ENCODE peak calls at places on chromosome 18, in four cellular contexts. R is gastrocnemius medialis, P is spleen, G is sigmoid colon. D is an unnamed sample.

GRCh38 chr18:30358545-30358944 is 684.0 kb downstream of the DSC3 start:
- DNase-seq in R (no peak), P (no peak), G (no peak), D (no peak)

GRCh38 chr18:363327-364115 is 95.7 kb upstream of the THOC1 start:
- DNase-seq in R (no peak), P (no peak), G (no peak), D (no peak)

GRCh38 chr18:41071826-41072225 is 883.2 kb upstream of the PIK3C3 start:
- DNase-seq in R (no peak), P (no peak), G (no peak), D (no peak)

GRCh38 chr18:31105733-31106132 is 3.5 kb upstream of the DSC2 start:
- DNase-seq in R (no peak), P (no peak), G (no peak), D (no peak)

GRCh38 chr18:12048827-12049175 is 44.8 kb upstream of the ANKRD62 start:
- DNase-seq in R (no peak), P (no peak), G (no peak), D (no peak)

GRCh38 chr18:55585586-55586521 is 2.1 kb downstream of the TCF4 start:
- DNase-seq in R (no peak), P (no peak), G (no peak), D (no peak)

GRCh38 chr18:8601277-8602032 is 7.8 kb upstream of the RAB12 start:
- DNase-seq in R (no peak), P (no peak), G (no peak), D (no peak)

GRCh38 chr18:67386028-67386427 is 130.5 kb downstream of the DSEL start:
- DNase-seq in R (no peak), P (no peak), G (no peak), D (no peak)

GRCh38 chr18:21163647-21164625 is 52.3 kb upstream of the ROCK1 start:
- DNase-seq in R (no peak), P (no peak), G (no peak), D (no peak)

GRCh38 chr18:48022021-48022420 is 91.6 kb upstream of the SMAD2 start:
- DNase-seq in R (no peak), P (no peak), G (peak; percentile 59), D (no peak)

GRCh38 chr18:11309172-11309571 is 159.8 kb upstream of the PIEZO2 start:
- DNase-seq in R (no peak), P (no peak), G (no peak), D (no peak)

GRCh38 chr18:6881034-6881800 is 151.7 kb downstream of the ARHGAP28 start:
- DNase-seq in R (peak; percentile 50), P (no peak), G (no peak), D (no peak)

GRCh38 chr18:47847635-47848034 is 82.8 kb downstream of the SMAD2 start:
- DNase-seq in R (no peak), P (no peak), G (no peak), D (no peak)

GRCh38 chr18:60508108-60508507 is 135.5 kb upstream of the MC4R start:
- DNase-seq in R (no peak), P (no peak), G (no peak), D (no peak)

GRCh38 chr18:8667846-8668245 is 37.5 kb upstream of the MTCL1 start:
- DNase-seq in R (no peak), P (no peak), G (no peak), D (no peak)

GRCh38 chr18:5879479-5879882 is 15.8 kb downstream of the TMEM200C start:
- DNase-seq in R (no peak), P (no peak), G (no peak), D (no peak)

GRCh38 chr18:70405051-70405450 is 116.2 kb downstream of the SOCS6 start:
- DNase-seq in R (no peak), P (no peak), G (no peak), D (no peak)

GRCh38 chr18:5510109-5510846 is 33.5 kb downstream of the EPB41L3 start:
- DNase-seq in R (no peak), P (no peak), G (no peak), D (no peak)

GRCh38 chr18:23690505-23691068 is 1.3 kb downstream of the LAMA3 start:
- DNase-seq in R (no peak), P (no peak), G (no peak), D (no peak)

GRCh38 chr18:74898965-74899364 is 301.3 kb downstream of the ZNF407 start:
- DNase-seq in R (no peak), P (no peak), G (no peak), D (no peak)

GRCh38 chr18:13611058-13611615 is 115.2 kb downstream of the FAM210A start:
- DNase-seq in R (peak; percentile 38), P (peak; percentile 74), G (peak; percentile 78), D (no peak)

GRCh38 chr18:13235326-13235937 is 16.9 kb downstream of the LDLRAD4 start:
- DNase-seq in R (no peak), P (no peak), G (no peak), D (no peak)

GRCh38 chr18:59055345-59056032 is 84.2 kb upstream of the SEC11C start:
- DNase-seq in R (no peak), P (no peak), G (no peak), D (no peak)
- TF ChIP-seq CTCF in R (no peak), P (no peak), G (no peak), D (no peak)

GRCh38 chr18:45974088-45974536 is 7.0 kb upstream of the EPG5 start:
- DNase-seq in R (peak; percentile 54), P (no peak), G (no peak), D (peak; percentile 88)
- TF ChIP-seq POLR2A in R (no peak), P (no peak), G (no peak), D (no peak)

DNA sequence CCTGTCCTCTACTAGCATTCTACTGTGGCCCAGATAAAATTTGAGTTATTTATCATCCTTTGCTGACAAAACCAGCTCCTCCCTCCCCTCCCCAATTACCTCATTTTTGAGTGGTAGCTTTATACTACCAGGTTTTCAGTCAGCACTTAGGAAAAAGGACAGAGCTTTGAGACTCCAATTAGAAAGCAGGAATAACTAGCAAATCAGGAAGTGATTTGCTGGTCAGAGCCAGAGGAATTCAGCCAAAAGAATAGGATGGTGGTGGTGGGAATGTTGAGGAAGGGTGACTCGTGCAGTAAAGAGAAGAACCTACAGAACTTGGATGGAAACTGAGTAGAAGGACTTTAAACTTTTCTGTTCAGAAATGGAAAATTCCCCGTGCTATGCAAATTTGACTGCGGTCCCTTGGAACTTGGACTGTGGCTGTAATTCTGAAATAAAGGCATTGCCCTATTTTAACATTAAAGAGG is 3.7 kb downstream of the MYL12B start:
- DNase-seq in R (no peak), P (no peak), G (no peak), D (no peak)
- H3K4me3 ChIP-seq in R (no peak overlapping the region), P (no peak overlapping the region), G (no peak overlapping the region), D (no peak overlapping the region)

GRCh38 chr18:76435321-76435989 is 59.6 kb downstream of the ZNF516 start:
- DNase-seq in R (no peak), P (no peak), G (no peak), D (no peak)
- TF ChIP-seq CTCF in R (no peak), P (no peak), G (no peak), D (no peak)

GRCh38 chr18:24915547-24915946 is 436.4 kb downstream of the ZNF521 start:
- DNase-seq in R (no peak), P (no peak), G (no peak), D (no peak)

GRCh38 chr18:24917767-24918166 is 434.2 kb downstream of the ZNF521 start:
- DNase-seq in R (no peak), P (no peak), G (no peak), D (no peak)

GRCh38 chr18:24913507-24914147 is 438.3 kb downstream of the ZNF521 start:
- DNase-seq in R (no peak), P (no peak), G (no peak), D (no peak)

GRCh38 chr18:24914685-24915267 is 437.2 kb downstream of the ZNF521 start:
- DNase-seq in R (no peak), P (no peak), G (no peak), D (no peak)

GRCh38 chr18:24914148-24914525 is 437.8 kb downstream of the ZNF521 start:
- DNase-seq in R (no peak), P (no peak), G (no peak), D (no peak)
- TF ChIP-seq POLR2A in R (no peak), P (no peak), G (no peak), D (no peak)

DNA sequence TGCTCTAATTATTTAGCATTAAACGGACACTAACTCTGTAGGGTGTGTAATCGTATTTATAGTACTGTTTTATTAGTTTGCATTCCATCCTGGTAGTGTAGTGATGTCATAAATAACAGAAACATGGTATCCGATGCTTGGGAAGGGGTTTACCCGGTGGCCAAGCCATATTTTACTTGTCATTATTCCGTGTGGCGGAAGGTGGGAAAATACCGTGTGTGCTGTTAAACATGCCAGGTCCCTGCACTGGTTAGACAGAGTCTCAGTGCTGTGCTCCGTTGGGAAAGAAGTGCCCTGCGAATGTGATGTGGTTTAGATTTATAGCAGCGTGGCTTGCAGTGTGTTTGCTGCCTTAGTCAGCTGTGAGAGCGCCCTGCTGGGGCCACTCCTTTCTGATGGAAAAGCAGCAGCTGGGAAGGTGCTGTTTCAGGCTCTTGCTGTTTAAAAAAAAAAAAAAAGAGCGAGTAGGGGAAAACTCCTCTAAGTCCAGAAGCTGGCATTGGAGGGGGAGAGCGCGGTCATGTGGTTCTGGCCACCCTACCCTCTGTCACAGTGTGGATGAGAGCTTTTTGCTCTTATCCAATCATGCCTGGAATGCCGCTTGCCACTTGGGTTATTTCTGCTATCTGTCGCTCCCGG is 211.0 kb downstream of the NEDD4L start:
- DNase-seq in R (peak; percentile 90), P (no peak), G (peak; percentile 73), D (no peak)
- H3K4me3 ChIP-seq in R (peak overlapping the region; percentile 69), P (no peak overlapping the region), G (peak overlapping the region; percentile 24), D (no peak overlapping the region)

GRCh38 chr18:26312196-26312595 is 86.0 kb downstream of the TAF4B start:
- DNase-seq in R (no peak), P (no peak), G (no peak), D (no peak)

GRCh38 chr18:26304511-26304910 is 78.3 kb downstream of the TAF4B start:
- DNase-seq in R (no peak), P (no peak), G (no peak), D (no peak)

GRCh38 chr18:26301681-26302080 is 75.4 kb downstream of the TAF4B start:
- DNase-seq in R (no peak), P (no peak), G (no peak), D (no peak)

GRCh38 chr18:26309283-26309682 is 83.0 kb downstream of the TAF4B start:
- DNase-seq in R (no peak), P (no peak), G (no peak), D (no peak)

GRCh38 chr18:26307161-26307773 is 81.0 kb downstream of the TAF4B start:
- DNase-seq in R (no peak), P (no peak), G (no peak), D (no peak)
- TF ChIP-seq CTCF in R (peak; percentile 49), P (peak; percentile 44), G (peak; percentile 54), D (no peak)

DNA sequence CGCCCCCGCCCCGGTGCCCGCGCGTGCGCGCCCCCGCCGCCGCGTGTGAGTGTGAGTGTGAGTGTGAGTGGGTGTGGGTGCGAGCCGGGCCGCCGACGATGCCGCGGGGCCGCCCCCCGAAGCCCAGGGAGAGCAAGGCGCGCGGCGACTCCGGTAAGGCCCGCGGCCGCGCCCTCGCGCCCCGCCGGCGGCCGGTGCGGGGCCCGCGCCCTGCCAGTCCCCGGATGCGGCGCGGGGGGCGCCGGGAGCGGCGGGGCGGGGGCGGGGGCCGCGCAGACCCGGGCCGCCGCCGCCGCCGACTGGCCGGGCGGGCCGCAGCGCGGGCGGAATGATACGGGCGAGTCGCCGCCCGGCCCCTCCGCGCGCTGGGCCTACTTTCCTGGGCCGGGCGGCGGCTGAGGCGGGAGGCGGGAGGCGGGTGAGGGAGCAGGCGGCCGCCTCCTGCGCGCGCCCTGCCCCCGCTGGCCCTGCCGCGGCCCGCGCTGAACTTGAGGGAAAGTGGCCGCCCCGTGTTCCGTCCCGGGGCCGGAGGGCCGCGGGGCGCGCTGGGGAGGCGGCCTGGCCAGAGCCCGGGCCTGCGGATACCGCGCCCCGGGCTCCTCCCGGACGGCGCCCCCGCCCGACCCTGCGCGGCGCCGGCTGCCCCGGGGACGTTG is at the start of gene ZNF236:
- DNase-seq in R (peak; percentile 60), P (peak; percentile 94), G (peak; percentile 87), D (peak; percentile 41)
- TF ChIP-seq POLR2A in R (peak; percentile 74), P (peak; percentile 58), G (no peak), D (no peak)